ENCODE peak calls at places on chromosomes 7 and 10, in seven cellular contexts. H is HepG2, R is SK-N-SH, M is K562, O is GM12878, E is H1, P is HCT116. U is an unnamed sample.

GRCh38 chr10:69968830-69969229 is 83.8 kb upstream of the MACROH2A2 start:
- DNase-seq in H (peak), R (peak), M (no peak), O (no peak), E (peak), P (peak), U (peak)

GRCh38 chr10:19209319-19209718 is 160.7 kb downstream of the MALRD1 start:
- DNase-seq in H (no peak), R (peak), M (no peak), O (no peak), E (no peak), P (no peak), U (no peak)

GRCh38 chr7:12154119-12154518 is 57.0 kb upstream of the TMEM106B start:
- DNase-seq in H (no peak), R (no peak), M (no peak), O (no peak), E (no peak), P (no peak), U (no peak)

GRCh38 chr7:122887198-122887597 is 938 bp upstream of the CADPS2 start:
- DNase-seq in H (peak), R (peak), M (peak), O (no peak), E (no peak), P (peak), U (peak)

GRCh38 chr7:17781491-17782215 is 158.6 kb downstream of the SNX13 start:
- DNase-seq in H (no peak), R (no peak), M (peak), O (no peak), E (no peak), P (peak), U (no peak)

GRCh38 chr7:104552102-104552501 is 223.7 kb downstream of the LHFPL3 start:
- DNase-seq in H (peak), R (no peak), M (peak), O (no peak), E (peak), P (peak), U (peak)

GRCh38 chr7:76260171-76260703 is 42.2 kb upstream of the HSPB1 start:
- DNase-seq in H (peak), R (peak), M (peak), O (no peak), E (peak), P (peak), U (no peak)

GRCh38 chr7:43702974-43703373 is 26.3 kb downstream of the COA1 start:
- DNase-seq in H (no peak), R (no peak), M (no peak), O (no peak), E (no peak), P (no peak), U (no peak)

GRCh38 chr10:78321500-78321899 is 287.8 kb downstream of the RPS24 start:
- DNase-seq in H (no peak), R (no peak), M (no peak), O (no peak), E (no peak), P (no peak), U (no peak)

GRCh38 chr7:123712619-123713018 is 36.2 kb downstream of the WASL start:
- DNase-seq in H (no peak), R (no peak), M (no peak), O (no peak), E (no peak), P (no peak), U (no peak)

GRCh38 chr7:138116156-138116555 is 39.9 kb downstream of the AKR1D1 start:
- DNase-seq in H (no peak), R (no peak), M (no peak), O (no peak), E (no peak), P (no peak), U (no peak)

GRCh38 chr10:119022846-119023552 is 6.5 kb upstream of the NANOS1 start:
- DNase-seq in H (no peak), R (peak), M (no peak), O (no peak), E (peak), P (no peak), U (peak)

GRCh38 chr10:964321-964987 is 23.8 kb upstream of the GTPBP4 start:
- DNase-seq in H (no peak), R (no peak), M (no peak), O (no peak), E (no peak), P (no peak), U (no peak)

GRCh38 chr10:91493313-91493712 is 83.2 kb downstream of the HECTD2 start:
- DNase-seq in H (peak), R (peak), M (peak), O (no peak), E (no peak), P (peak), U (peak)

GRCh38 chr7:20190588-20190987 is 26.6 kb downstream of the MACC1 start:
- DNase-seq in H (no peak), R (no peak), M (no peak), O (no peak), E (no peak), P (no peak), U (no peak)

GRCh38 chr7:38222481-38223096 is 44.5 kb downstream of the STARD3NL start:
- DNase-seq in H (peak), R (peak), M (peak), O (peak), E (no peak), P (peak), U (peak)

GRCh38 chr7:155652156-155653124 is 8.0 kb downstream of the RBM33 start:
- DNase-seq in H (no peak), R (no peak), M (no peak), O (no peak), E (no peak), P (no peak), U (no peak)

GRCh38 chr10:118911361-118911760 is 118.2 kb upstream of the NANOS1 start:
- DNase-seq in H (peak), R (no peak), M (no peak), O (no peak), E (no peak), P (peak), U (no peak)

GRCh38 chr10:95767884-95768556 is 12.1 kb downstream of the ENTPD1 start:
- DNase-seq in H (no peak), R (no peak), M (no peak), O (no peak), E (no peak), P (no peak), U (no peak)

GRCh38 chr7:151592330-151592729 is 72.6 kb upstream of the RHEB start:
- DNase-seq in H (no peak), R (no peak), M (no peak), O (no peak), E (no peak), P (no peak), U (no peak)

GRCh38 chr7:151597541-151597940 is 77.8 kb upstream of the RHEB start:
- DNase-seq in H (no peak), R (no peak), M (no peak), O (no peak), E (no peak), P (no peak), U (no peak)

GRCh38 chr7:151592868-151593486 is 73.3 kb upstream of the RHEB start:
- DNase-seq in H (no peak), R (no peak), M (no peak), O (no peak), E (no peak), P (peak), U (no peak)

GRCh38 chr7:151598045-151598444 is 78.3 kb upstream of the RHEB start:
- DNase-seq in H (peak), R (no peak), M (no peak), O (no peak), E (no peak), P (peak), U (no peak)

GRCh38 chr7:151595702-151596340 is 76.1 kb upstream of the RHEB start:
- DNase-seq in H (no peak), R (no peak), M (no peak), O (no peak), E (no peak), P (no peak), U (peak)
- TF ChIP-seq JUND in H (no peak), R (no peak), M (no peak), O (no peak), E (no peak), P (no peak), U (no peak)

DNA sequence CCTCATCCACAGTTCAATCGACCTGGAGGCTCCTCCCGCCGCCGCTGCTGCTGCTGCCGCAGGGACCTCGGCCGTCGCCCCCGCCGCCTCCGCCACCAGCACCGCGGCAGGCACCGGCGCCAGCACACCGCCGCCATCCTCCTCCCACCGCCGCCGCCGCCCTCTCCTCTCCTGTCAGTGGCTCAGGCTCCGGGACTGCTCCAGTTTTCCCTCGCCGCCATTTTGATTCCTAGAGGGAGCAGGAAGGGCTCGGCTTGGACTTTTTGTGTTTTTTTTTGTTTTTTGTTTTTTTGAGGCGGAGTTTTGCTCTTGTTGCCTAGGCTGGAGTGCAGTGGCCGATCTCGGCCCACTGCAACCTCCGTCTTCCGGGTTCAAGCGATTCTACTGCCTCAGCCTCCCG is 3.0 kb upstream of the MCM10 start:
- DNase-seq in H (no peak), R (no peak), M (no peak), O (no peak), E (no peak), P (no peak), U (no peak)
- TF ChIP-seq JUND in H (no peak), R (no peak), M (no peak), O (no peak), E (no peak), P (no peak), U (no peak)

DNA sequence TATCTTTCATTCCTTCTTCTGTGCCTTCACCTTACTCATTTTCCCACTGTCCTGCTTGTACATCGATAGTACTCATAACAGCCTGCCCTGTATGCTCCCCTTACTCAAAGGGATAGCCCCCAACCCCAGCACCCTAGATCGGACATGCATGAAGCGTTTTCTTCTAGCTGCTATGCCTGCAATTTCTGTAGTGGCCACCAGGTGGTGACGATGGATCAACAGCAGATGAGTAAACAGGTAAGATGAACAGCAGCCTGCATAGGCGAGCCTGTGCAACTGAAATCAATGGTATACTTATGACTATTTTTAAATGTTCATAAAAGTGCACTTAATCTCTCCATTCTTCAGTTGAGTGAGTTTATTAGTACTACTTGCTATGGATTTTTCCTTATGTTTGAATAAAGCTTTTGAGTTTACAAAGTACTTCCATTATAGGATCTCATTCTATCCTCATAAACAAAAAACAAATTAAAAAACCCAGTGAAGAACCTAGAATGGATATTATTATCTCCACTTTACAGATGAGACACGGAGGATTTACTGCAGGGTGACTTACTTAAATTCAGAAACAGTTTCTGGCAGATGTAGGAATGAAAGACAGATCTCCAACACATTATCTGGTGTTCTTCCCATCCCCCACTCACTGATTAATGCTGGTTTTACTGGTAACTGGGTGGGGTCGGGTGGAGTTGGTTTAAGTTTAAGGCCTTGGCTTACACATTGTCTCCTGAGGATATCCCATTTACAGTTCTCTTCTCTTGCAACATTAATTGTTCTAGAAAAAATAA is 222.2 kb downstream of the GLI3 start:
- DNase-seq in H (peak), R (peak), M (peak), O (no peak), E (peak), P (peak), U (peak)
- TF ChIP-seq JUND in H (no peak), R (no peak), M (no peak), O (no peak), E (no peak), P (no peak), U (no peak)

GRCh38 chr10:31013331-31013730 is 18.3 kb downstream of the ZNF438 start:
- DNase-seq in H (no peak), R (no peak), M (no peak), O (no peak), E (no peak), P (no peak), U (no peak)

GRCh38 chr10:31011660-31012022 is 20.0 kb downstream of the ZNF438 start:
- DNase-seq in H (no peak), R (no peak), M (no peak), O (no peak), E (no peak), P (no peak), U (no peak)

GRCh38 chr10:31010062-31010461 is 21.6 kb downstream of the ZNF438 start:
- DNase-seq in H (no peak), R (no peak), M (no peak), O (no peak), E (no peak), P (no peak), U (no peak)

GRCh38 chr10:31014146-31014880 is 17.4 kb downstream of the ZNF438 start:
- DNase-seq in H (no peak), R (no peak), M (no peak), O (no peak), E (no peak), P (no peak), U (no peak)

GRCh38 chr10:31011017-31011659 is 20.5 kb downstream of the ZNF438 start:
- DNase-seq in H (peak), R (no peak), M (no peak), O (no peak), E (no peak), P (no peak), U (no peak)
- TF ChIP-seq JUND in H (no peak), R (no peak), M (no peak), O (no peak), E (no peak), P (no peak), U (no peak)

GRCh38 chr7:128725524-128725923 is 13.6 kb upstream of the CALU start:
- DNase-seq in H (no peak), R (no peak), M (peak), O (no peak), E (peak), P (no peak), U (no peak)
- TF ChIP-seq JUND in H (no peak), R (no peak), M (no peak), O (no peak), E (no peak), P (no peak), U (no peak)

DNA sequence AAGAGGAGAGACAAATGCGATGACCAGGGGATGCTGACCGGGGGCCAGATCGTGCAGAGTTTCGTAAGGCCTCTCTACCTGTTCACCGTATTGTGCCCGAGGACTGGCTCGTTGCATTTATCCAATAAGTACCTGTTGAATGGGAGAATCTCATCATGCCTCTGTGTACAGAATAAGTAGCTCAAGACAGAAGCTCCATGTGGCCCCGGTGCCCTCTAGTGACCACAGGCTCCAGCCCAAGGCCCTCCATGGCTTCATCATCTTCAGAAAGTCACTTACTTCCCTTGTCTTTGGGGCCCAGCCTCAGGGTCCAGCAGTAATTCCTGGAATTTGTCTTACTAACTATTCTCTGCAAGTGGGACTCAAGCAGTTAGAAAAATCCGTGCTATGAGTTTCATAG is 151.0 kb downstream of the CHN2 start:
- DNase-seq in H (peak), R (peak), M (no peak), O (no peak), E (peak), P (peak), U (peak)
- TF ChIP-seq JUND in H (no peak), R (no peak), M (no peak), O (no peak), E (no peak), P (no peak), U (no peak)

GRCh38 chr10:105037029-105037428 is 395.9 kb downstream of the SORCS3 start:
- DNase-seq in H (no peak), R (no peak), M (no peak), O (no peak), E (no peak), P (no peak), U (no peak)

GRCh38 chr10:105044902-105045301 is 403.8 kb downstream of the SORCS3 start:
- DNase-seq in H (no peak), R (no peak), M (no peak), O (no peak), E (no peak), P (no peak), U (no peak)

GRCh38 chr10:105041956-105042355 is 400.9 kb downstream of the SORCS3 start:
- DNase-seq in H (no peak), R (no peak), M (no peak), O (no peak), E (no peak), P (no peak), U (no peak)

GRCh38 chr10:105042906-105043552 is 401.9 kb downstream of the SORCS3 start:
- DNase-seq in H (no peak), R (no peak), M (no peak), O (no peak), E (no peak), P (no peak), U (no peak)
- TF ChIP-seq JUND in H (no peak), R (no peak), M (no peak), O (no peak), E (no peak), P (no peak), U (no peak)